ENCODE peak calls at places on chromosome 13, in five cellular contexts. T, P, X, M and A are unnamed samples.

GRCh38 chr13:104750377-104750776 is 1684.2 kb upstream of the SLC10A2 start:
- DNase-seq in M (no peak), P (no peak), T (no peak), X (peak), A (no peak)

GRCh38 chr13:31631071-31631470 is 108.3 kb upstream of the RXFP2 start:
- DNase-seq in P (no peak), T (peak), M (no peak), X (peak), A (peak)

GRCh38 chr13:59823495-59823894 is 340.2 kb downstream of the DIAPH3 start:
- DNase-seq in X (peak), T (peak), P (no peak), M (no peak), A (peak)

GRCh38 chr13:73519720-73520119 is 460.9 kb downstream of the KLF5 start:
- DNase-seq in X (no peak), P (no peak), T (no peak), M (no peak), A (no peak)

GRCh38 chr13:40764587-40765403 is 6.2 kb downstream of the MRPS31 start:
- DNase-seq in P (peak), X (no peak), T (peak), M (no peak), A (no peak)

GRCh38 chr13:76723551-76724232 is 162.5 kb downstream of the KCTD12 start:
- DNase-seq in M (no peak), X (peak), P (no peak), T (peak), A (peak)

GRCh38 chr13:101875717-101876393 is 423.4 kb downstream of the ITGBL1 start:
- DNase-seq in X (peak), T (peak), M (no peak), P (no peak), A (no peak)

GRCh38 chr13:45784755-45785675 is 66.5 kb downstream of the SIAH3 start:
- DNase-seq in P (no peak), M (no peak), X (no peak), T (no peak), A (no peak)

GRCh38 chr13:50873481-50873880 is 30.0 kb upstream of the DLEU7 start:
- DNase-seq in M (no peak), T (no peak), P (no peak), X (peak), A (no peak)

GRCh38 chr13:110212529-110212928 is 94.4 kb downstream of the COL4A1 start:
- DNase-seq in M (no peak), P (no peak), X (no peak), T (no peak), A (no peak)

GRCh38 chr13:64371045-64371444 is 2859.1 kb downstream of the PCDH9 start:
- DNase-seq in M (no peak), P (no peak), X (peak), T (peak), A (no peak)